ENCODE peak calls at places on chromosomes 13 and 19, in nine cellular contexts. One of them, this sample, is unnamed.

GRCh38 chr19:55855160-55855559 is 18.8 kb downstream of the NLRP4 start:
- DNase-seq in upper lobe of left lung: no peak
- DNase-seq in upper lobe of right lung: no peak
- DNase-seq in HAP-1: no peak
- DNase-seq in neural progenitor cell: no peak
- DNase-seq in AG10803: no peak
- DNase-seq in IMR-90: no peak
- DNase-seq in transverse colon: no peak
- DNase-seq in fibroblast of mammary gland: no peak
- DNase-seq in this sample: no peak

GRCh38 chr13:108086678-108087077 is 128.7 kb downstream of the LIG4 start:
- DNase-seq in fibroblast of mammary gland: no peak
- DNase-seq in upper lobe of left lung: peak
- DNase-seq in neural progenitor cell: peak
- DNase-seq in upper lobe of right lung: no peak
- DNase-seq in HAP-1: peak
- DNase-seq in transverse colon: no peak
- DNase-seq in AG10803: peak
- DNase-seq in IMR-90: peak
- DNase-seq in this sample: no peak

GRCh38 chr13:102724923-102725322 is 30.1 kb upstream of the METTL21C start:
- DNase-seq in IMR-90: peak
- DNase-seq in upper lobe of left lung: no peak
- DNase-seq in neural progenitor cell: no peak
- DNase-seq in AG10803: peak
- DNase-seq in fibroblast of mammary gland: peak
- DNase-seq in HAP-1: peak
- DNase-seq in transverse colon: no peak
- DNase-seq in upper lobe of right lung: no peak
- DNase-seq in this sample: no peak

GRCh38 chr19:50357178-50358100 is 8.0 kb downstream of the NAPSA start:
- DNase-seq in AG10803: peak
- DNase-seq in HAP-1: peak
- DNase-seq in neural progenitor cell: peak
- DNase-seq in upper lobe of left lung: peak
- DNase-seq in transverse colon: peak
- DNase-seq in upper lobe of right lung: peak
- DNase-seq in fibroblast of mammary gland: peak
- DNase-seq in IMR-90: peak
- DNase-seq in this sample: no peak

GRCh38 chr13:47798906-47799305 is 202.2 kb downstream of the SUCLA2 start:
- DNase-seq in fibroblast of mammary gland: peak
- DNase-seq in AG10803: peak
- DNase-seq in upper lobe of left lung: no peak
- DNase-seq in IMR-90: peak
- DNase-seq in transverse colon: no peak
- DNase-seq in upper lobe of right lung: no peak
- DNase-seq in HAP-1: peak
- DNase-seq in neural progenitor cell: no peak
- DNase-seq in this sample: no peak

GRCh38 chr13:40982772-40983171 is 36.3 kb downstream of the ELF1 start:
- DNase-seq in upper lobe of right lung: no peak
- DNase-seq in neural progenitor cell: no peak
- DNase-seq in AG10803: peak
- DNase-seq in HAP-1: no peak
- DNase-seq in upper lobe of left lung: peak
- DNase-seq in transverse colon: peak
- DNase-seq in IMR-90: peak
- DNase-seq in fibroblast of mammary gland: peak
- DNase-seq in this sample: no peak

GRCh38 chr13:41313117-41313516 is 2.0 kb downstream of the NAA16 start:
- DNase-seq in transverse colon: no peak
- DNase-seq in upper lobe of right lung: no peak
- DNase-seq in IMR-90: no peak
- DNase-seq in fibroblast of mammary gland: no peak
- DNase-seq in AG10803: no peak
- DNase-seq in HAP-1: no peak
- DNase-seq in neural progenitor cell: peak
- DNase-seq in upper lobe of left lung: no peak
- DNase-seq in this sample: no peak

GRCh38 chr19:40178756-40179155 is 12.5 kb upstream of the MAP3K10 start:
- DNase-seq in neural progenitor cell: no peak
- DNase-seq in AG10803: no peak
- DNase-seq in transverse colon: no peak
- DNase-seq in upper lobe of left lung: no peak
- DNase-seq in fibroblast of mammary gland: no peak
- DNase-seq in upper lobe of right lung: no peak
- DNase-seq in IMR-90: no peak
- DNase-seq in HAP-1: no peak
- DNase-seq in this sample: no peak

DNA sequence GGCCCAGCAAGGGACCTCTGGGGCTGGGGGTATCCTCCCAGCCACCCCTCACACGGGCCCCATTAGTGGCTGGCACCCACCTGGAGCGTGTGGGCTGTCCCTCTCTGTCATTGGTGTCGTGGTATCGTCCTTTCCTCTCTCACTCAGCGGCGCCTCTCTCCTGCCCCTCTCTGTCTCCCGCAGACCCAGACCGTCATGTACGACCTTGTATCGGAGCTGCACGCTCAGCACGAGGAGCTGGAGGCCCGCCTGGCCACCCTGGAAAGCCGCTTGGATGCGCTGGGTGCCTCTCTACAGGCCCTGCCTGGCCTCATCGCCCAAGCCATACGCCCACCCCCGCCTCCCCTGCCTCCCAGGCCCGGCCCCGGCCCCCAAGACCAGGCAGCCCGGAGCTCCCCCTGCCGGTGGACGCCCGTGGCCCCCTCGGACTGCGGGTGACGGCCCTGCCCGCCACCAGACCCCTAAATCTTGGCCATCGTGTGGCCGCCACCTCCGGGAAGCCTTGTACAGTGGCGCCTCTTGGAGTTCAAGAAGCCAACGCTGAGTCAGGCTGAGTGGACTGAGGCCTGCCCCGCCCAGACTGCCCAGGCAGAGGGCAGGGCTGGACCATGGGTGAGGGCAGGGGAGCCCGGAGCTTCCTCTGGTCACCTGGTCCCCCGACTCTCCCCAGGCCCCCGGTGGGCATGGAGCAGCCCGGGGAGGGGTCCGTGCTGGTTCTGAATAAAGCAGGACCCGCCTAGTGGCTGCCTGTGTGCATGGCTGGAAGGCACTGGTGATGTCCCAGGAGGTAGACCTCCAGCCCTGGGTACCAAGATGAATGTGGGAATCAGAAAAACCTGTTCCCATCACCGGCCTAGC is 9.8 kb upstream of the ARRDC2 start:
- DNase-seq in AG10803: no peak
- DNase-seq in HAP-1: no peak
- DNase-seq in upper lobe of right lung: peak
- DNase-seq in IMR-90: peak
- DNase-seq in upper lobe of left lung: peak
- DNase-seq in fibroblast of mammary gland: peak
- DNase-seq in transverse colon: peak
- DNase-seq in neural progenitor cell: peak
- DNase-seq in this sample: no peak
- H3K4me3 ChIP-seq in AG10803: no peak
- H3K4me3 ChIP-seq in HAP-1: no peak
- H3K4me3 ChIP-seq in upper lobe of right lung: no peak
- H3K4me3 ChIP-seq in IMR-90: no peak
- H3K4me3 ChIP-seq in upper lobe of left lung: no peak
- H3K4me3 ChIP-seq in fibroblast of mammary gland: no peak
- H3K4me3 ChIP-seq in transverse colon: no peak
- H3K4me3 ChIP-seq in neural progenitor cell: no peak
- H3K4me3 ChIP-seq in this sample: peak

GRCh38 chr19:2323707-2324106 is 4.7 kb downstream of the LSM7 start:
- DNase-seq in upper lobe of right lung: no peak
- DNase-seq in HAP-1: no peak
- DNase-seq in upper lobe of left lung: no peak
- DNase-seq in neural progenitor cell: no peak
- DNase-seq in IMR-90: no peak
- DNase-seq in fibroblast of mammary gland: no peak
- DNase-seq in transverse colon: no peak
- DNase-seq in AG10803: no peak
- DNase-seq in this sample: no peak
- H3K4me3 ChIP-seq in upper lobe of right lung: no peak
- H3K4me3 ChIP-seq in HAP-1: no peak
- H3K4me3 ChIP-seq in upper lobe of left lung: no peak
- H3K4me3 ChIP-seq in neural progenitor cell: no peak
- H3K4me3 ChIP-seq in IMR-90: no peak
- H3K4me3 ChIP-seq in fibroblast of mammary gland: no peak
- H3K4me3 ChIP-seq in transverse colon: no peak
- H3K4me3 ChIP-seq in AG10803: no peak
- H3K4me3 ChIP-seq in this sample: no peak

GRCh38 chr13:72648513-72649065 is 78.8 kb downstream of the MZT1 start:
- DNase-seq in transverse colon: no peak
- DNase-seq in neural progenitor cell: peak
- DNase-seq in AG10803: no peak
- DNase-seq in upper lobe of left lung: no peak
- DNase-seq in HAP-1: no peak
- DNase-seq in IMR-90: no peak
- DNase-seq in upper lobe of right lung: no peak
- DNase-seq in fibroblast of mammary gland: no peak
- DNase-seq in this sample: no peak
- H3K4me3 ChIP-seq in transverse colon: no peak
- H3K4me3 ChIP-seq in neural progenitor cell: no peak
- H3K4me3 ChIP-seq in AG10803: no peak
- H3K4me3 ChIP-seq in upper lobe of left lung: no peak
- H3K4me3 ChIP-seq in HAP-1: no peak
- H3K4me3 ChIP-seq in IMR-90: no peak
- H3K4me3 ChIP-seq in upper lobe of right lung: no peak
- H3K4me3 ChIP-seq in fibroblast of mammary gland: no peak
- H3K4me3 ChIP-seq in this sample: no peak

DNA sequence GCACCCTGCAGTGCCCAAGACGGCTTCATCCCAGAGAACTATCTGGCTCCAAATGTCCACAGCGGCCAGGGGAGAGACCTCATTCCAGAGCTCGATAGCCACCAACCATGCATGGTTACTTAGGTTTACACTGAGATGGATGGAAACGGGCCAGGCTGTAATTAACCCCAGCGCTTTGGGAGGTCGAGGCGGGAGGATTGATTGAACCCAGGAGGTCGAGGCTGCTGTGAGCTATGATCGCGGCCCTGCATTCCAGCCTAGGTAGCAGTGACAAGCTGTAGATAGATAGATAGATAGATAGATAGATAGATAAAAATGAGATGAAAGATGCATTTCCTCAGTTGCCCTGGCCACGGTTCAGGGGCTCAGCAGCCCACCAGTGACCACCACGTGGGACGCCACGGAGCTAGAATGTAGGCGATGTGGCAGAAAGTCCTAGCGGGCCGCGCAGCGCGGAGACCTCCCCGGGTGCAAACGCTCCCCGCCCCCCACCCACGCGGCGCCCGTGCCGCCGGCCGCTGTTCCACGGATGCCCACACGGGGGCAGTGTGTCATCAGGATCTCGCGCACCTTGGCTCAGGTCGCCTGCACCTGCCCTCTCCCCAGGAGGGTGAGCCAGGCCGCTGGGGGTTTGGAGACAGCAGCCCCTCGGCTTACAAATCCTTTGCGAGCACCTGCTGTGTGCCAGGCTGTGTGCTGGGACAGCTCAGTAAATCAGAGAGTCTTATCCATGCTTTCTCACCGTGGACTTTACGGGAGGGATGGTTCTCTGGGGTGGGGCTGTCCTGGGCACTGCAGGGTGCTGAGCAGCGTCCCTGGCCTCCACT is 13.5 kb upstream of the TLE5 start:
- DNase-seq in HAP-1: no peak
- DNase-seq in neural progenitor cell: peak
- DNase-seq in IMR-90: no peak
- DNase-seq in transverse colon: peak
- DNase-seq in AG10803: no peak
- DNase-seq in upper lobe of left lung: peak
- DNase-seq in fibroblast of mammary gland: no peak
- DNase-seq in upper lobe of right lung: peak
- DNase-seq in this sample: no peak
- H3K4me3 ChIP-seq in HAP-1: peak
- H3K4me3 ChIP-seq in neural progenitor cell: no peak
- H3K4me3 ChIP-seq in IMR-90: peak
- H3K4me3 ChIP-seq in transverse colon: no peak
- H3K4me3 ChIP-seq in AG10803: peak
- H3K4me3 ChIP-seq in upper lobe of left lung: no peak
- H3K4me3 ChIP-seq in fibroblast of mammary gland: no peak
- H3K4me3 ChIP-seq in upper lobe of right lung: no peak
- H3K4me3 ChIP-seq in this sample: peak

This sample was measured in Panc1.